ENCODE peak calls at places on chromosomes 7 and 10, in eight cellular contexts. T, P, R, U, W, J, M and A are unnamed samples. For H3K9me2 and H4K20me1, the result is how much of the 10 kb centered on the place peaks cover.

GRCh38 chr7:127665922-127666321 is 13.9 kb downstream of the SND1 start:
- DNase-seq in R (no peak), M (no peak), P (no peak), J (no peak), W (no peak), U (no peak), T (no peak), A (no peak)

GRCh38 chr10:71684356-71685173 is 35.0 kb downstream of the C10orf105 start:
- DNase-seq in P (peak), J (peak), W (peak), T (no peak), M (peak), R (no peak), U (no peak), A (peak)

GRCh38 chr10:7410800-7411670 is at the start of gene SFMBT2:
- DNase-seq in P (peak), R (peak), U (peak), M (no peak), J (peak), W (peak), T (peak), A (peak)

GRCh38 chr10:26503911-26504310 is 65.8 kb downstream of the APBB1IP start:
- DNase-seq in J (peak), M (no peak), T (no peak), P (no peak), W (peak), R (no peak), U (no peak), A (no peak)

GRCh38 chr10:24952146-24952700 is at the start of gene PRTFDC1:
- DNase-seq in U (no peak), T (peak), R (peak), W (no peak), M (no peak), J (peak), P (peak), A (no peak)

GRCh38 chr10:77163670-77164348 is 473.8 kb downstream of the KCNMA1 start:
- DNase-seq in U (peak), W (no peak), T (peak), M (peak), P (peak), R (peak), J (peak), A (no peak)

GRCh38 chr10:96955733-96956132 is 123.6 kb downstream of the LCOR start:
- DNase-seq in J (no peak), W (no peak), P (no peak), T (no peak), M (no peak), U (no peak), R (no peak), A (no peak)

GRCh38 chr7:81260152-81260551 is 341.3 kb upstream of the SEMA3C start:
- DNase-seq in W (no peak), T (no peak), J (peak), R (no peak), P (peak), M (no peak), U (no peak), A (no peak)

GRCh38 chr7:139958599-139959380 is 104.0 kb downstream of the PARP12 start:
- DNase-seq in R (no peak), W (no peak), J (no peak), M (no peak), P (no peak), T (no peak), U (no peak), A (no peak)

GRCh38 chr10:93080350-93081046 is 6.8 kb downstream of the CYP26A1 start:
- DNase-seq in J (peak), W (peak), T (peak), R (peak), M (peak), U (peak), P (peak), A (peak)

GRCh38 chr10:89303161-89303560 is 1.3 kb downstream of the IFIT2 start:
- DNase-seq in M (no peak), R (no peak), U (no peak), T (no peak), P (no peak), W (no peak), J (no peak), A (no peak)

GRCh38 chr10:132721725-132722124 is 64.2 kb downstream of the NKX6-2 start:
- DNase-seq in P (no peak), T (no peak), R (peak), J (no peak), M (no peak), U (no peak), W (no peak), A (no peak)

GRCh38 chr10:114359041-114359952 is 45.0 kb downstream of the AFAP1L2 start:
- DNase-seq in U (no peak), P (peak), R (no peak), M (no peak), T (no peak), W (no peak), J (no peak), A (no peak)

GRCh38 chr7:106179256-106179655 is 67.1 kb upstream of the SYPL1 start:
- DNase-seq in R (no peak), T (no peak), M (no peak), P (no peak), W (no peak), U (no peak), J (no peak), A (no peak)

GRCh38 chr10:110664483-110665420 is 20.6 kb downstream of the RBM20 start:
- DNase-seq in R (peak), P (peak), J (peak), T (peak), M (peak), U (no peak), W (no peak), A (no peak)

GRCh38 chr10:109981641-109982040 is 26.1 kb upstream of the ADD3 start:
- DNase-seq in P (no peak), U (no peak), T (no peak), R (no peak), W (no peak), M (no peak), J (peak), A (no peak)

GRCh38 chr7:139895141-139895829 is 66.2 kb downstream of the TBXAS1 start:
- DNase-seq in W (no peak), P (no peak), T (no peak), R (no peak), M (no peak), J (no peak), U (no peak), A (no peak)

GRCh38 chr10:60480865-60481563 is 91.3 kb upstream of the ANK3 start:
- DNase-seq in M (peak), P (peak), W (no peak), J (peak), T (peak), U (no peak), R (peak), A (no peak)

DNA sequence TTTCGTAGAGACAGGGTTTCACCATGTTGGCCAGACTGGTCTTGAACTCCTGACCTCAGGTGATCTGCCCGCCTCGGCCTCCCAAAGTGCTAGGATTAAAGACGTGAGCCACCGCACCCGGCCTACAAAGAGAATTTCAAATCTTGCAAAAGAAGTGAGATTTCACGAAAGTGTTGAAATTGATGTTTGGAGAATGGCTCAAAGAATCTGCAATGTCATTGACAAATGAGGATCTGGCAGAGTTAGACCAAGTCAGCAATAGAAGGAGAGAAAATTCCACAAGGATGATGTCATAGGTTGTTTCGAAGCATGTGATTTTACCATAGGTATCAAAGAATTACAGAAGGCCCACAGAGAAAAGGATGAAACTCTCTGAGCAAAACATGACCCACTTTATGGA is 71.7 kb downstream of the LYZL2 start:
- DNase-seq in P (peak), R (peak), T (no peak), J (peak), W (no peak), M (no peak), U (no peak), A (no peak)
- H2AFZ ChIP-seq in P (no peak), R (no peak), T (no peak), J (no peak), W (no peak), M (no peak), U (no peak), A (no peak)

GRCh38 chr7:131898418-131898817 is 342.0 kb upstream of the PODXL start:
- DNase-seq in J (peak), R (no peak), W (no peak), P (peak), T (no peak), M (no peak), U (no peak), A (no peak)

GRCh38 chr7:131896189-131896855 is 339.9 kb upstream of the PODXL start:
- DNase-seq in J (no peak), M (no peak), P (no peak), T (no peak), R (no peak), U (no peak), W (no peak), A (no peak)

GRCh38 chr7:131895541-131896173 is 339.2 kb upstream of the PODXL start:
- DNase-seq in M (peak), P (peak), R (peak), U (no peak), T (no peak), W (no peak), J (peak), A (no peak)

GRCh38 chr7:131899271-131900030 is 343.0 kb upstream of the PODXL start:
- DNase-seq in T (no peak), R (no peak), W (no peak), U (no peak), M (no peak), P (no peak), J (peak), A (no peak)

DNA sequence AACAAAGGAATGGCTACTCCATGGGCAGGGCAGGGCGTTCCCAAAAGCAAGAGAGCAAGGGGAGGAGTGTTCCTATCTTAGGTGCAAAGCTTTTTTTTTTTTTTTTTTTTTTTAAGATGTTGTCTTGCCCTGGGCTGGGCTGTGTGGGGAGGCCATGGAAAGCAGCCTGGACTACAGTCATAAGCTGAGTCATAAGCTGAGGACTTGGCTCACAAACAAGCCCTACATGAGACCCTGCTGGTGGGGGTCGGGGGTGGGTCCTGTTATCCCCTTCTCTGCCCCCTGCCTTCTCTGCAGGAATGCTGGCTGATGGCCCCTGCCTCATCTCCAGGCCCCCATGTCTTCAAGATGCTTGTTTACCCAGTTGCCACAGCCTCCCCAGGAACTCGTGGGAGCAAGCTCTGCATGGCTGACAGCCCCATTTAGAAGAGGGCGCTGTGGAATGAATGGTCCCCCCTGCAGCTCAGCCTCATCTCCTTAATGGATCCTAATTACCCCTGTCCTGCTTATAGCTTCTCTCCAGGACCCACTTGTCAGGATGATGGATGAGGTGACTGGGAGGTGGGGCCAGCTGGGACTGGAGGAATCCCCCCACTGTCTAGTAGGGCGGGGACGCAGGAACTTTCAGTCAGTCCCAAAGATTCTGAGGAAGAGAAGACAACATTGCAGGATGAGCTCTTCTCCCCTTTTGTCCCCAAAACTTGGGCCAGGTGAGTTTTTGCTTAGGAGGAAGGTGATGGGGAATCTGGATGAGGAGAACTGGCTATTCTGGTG is 340.8 kb upstream of the PODXL start:
- DNase-seq in P (peak), J (peak), R (no peak), U (peak), W (no peak), T (no peak), M (peak), A (no peak)
- H3K9me2 ChIP-seq in P (under half), J (under half), R (under half), U (under half), W (under half), T (under half), M (under half), A (under half)

GRCh38 chr7:156344595-156344994 is 296.0 kb upstream of the RNF32 start:
- DNase-seq in P (no peak), W (no peak), T (no peak), M (no peak), U (no peak), J (no peak), R (no peak), A (no peak)
- H4K20me1 ChIP-seq in P (under half), W (under half), T (under half), M (under half), U (under half), J (under half), R (under half), A (under half)

GRCh38 chr7:135658564-135658963 is 3.8 kb upstream of the STMP1 start:
- DNase-seq in T (no peak), U (no peak), M (no peak), J (no peak), P (no peak), R (no peak), W (no peak), A (no peak)
- H2AFZ ChIP-seq in T (no peak), U (no peak), M (no peak), J (no peak), P (no peak), R (no peak), W (no peak), A (no peak)

GRCh38 chr7:131897790-131898165 is 341.4 kb upstream of the PODXL start:
- DNase-seq in W (no peak), J (no peak), P (no peak), U (no peak), T (no peak), R (no peak), M (no peak), A (no peak)
- H3K9me2 ChIP-seq in W (under half), J (under half), P (under half), U (under half), T (under half), R (under half), M (under half), A (under half)

GRCh38 chr10:112680586-112680985 is 233.6 kb downstream of the VTI1A start:
- DNase-seq in P (no peak), W (no peak), J (no peak), R (no peak), T (no peak), U (no peak), M (no peak), A (no peak)
- H4K20me1 ChIP-seq in P (under half), W (under half), J (under half), R (under half), T (under half), U (under half), M (under half), A (under half)